ENCODE peak calls at places on chromosomes 7 and 10, in four cellular contexts. R, K, H and W are unnamed samples. For H3K36me3, the result is how much of the 10 kb centered on the place peaks cover.

GRCh38 chr7:41130021-41130420 is 572.9 kb downstream of the INHBA start:
- DNase-seq in K (no peak), R (no peak), H (no peak), W (no peak)

GRCh38 chr7:81449105-81449504 is 320.7 kb downstream of the HGF start:
- DNase-seq in H (no peak), K (no peak), R (no peak), W (no peak)

GRCh38 chr10:93386496-93387369 is 95.4 kb downstream of the MYOF start:
- DNase-seq in K (no peak), R (no peak), H (no peak), W (peak)

GRCh38 chr10:118447478-118447877 is 105.4 kb upstream of the FAM204A start:
- DNase-seq in H (no peak), K (no peak), R (no peak), W (no peak)

GRCh38 chr7:44971991-44972441 is 6.8 kb downstream of the MYO1G start:
- DNase-seq in H (no peak), R (no peak), K (no peak), W (no peak)

GRCh38 chr10:34628174-34628802 is 186.8 kb downstream of the PARD3 start:
- DNase-seq in R (no peak), H (peak), K (peak), W (no peak)

GRCh38 chr10:13104697-13105096 is 4.7 kb downstream of the OPTN start:
- DNase-seq in R (no peak), H (no peak), K (no peak), W (no peak)

GRCh38 chr7:135811513-135811912 is 62.9 kb upstream of the FAM180A start:
- DNase-seq in R (no peak), H (no peak), K (no peak), W (no peak)

GRCh38 chr7:22651534-22652243 is 75.3 kb upstream of the IL6 start:
- DNase-seq in R (no peak), H (no peak), K (no peak), W (no peak)

GRCh38 chr10:6204063-6204340 is 1.3 kb downstream of the PFKFB3 start:
- DNase-seq in H (peak), K (peak), R (no peak), W (peak)

GRCh38 chr7:100444311-100445278 is 8.3 kb upstream of the PPP1R35 start:
- DNase-seq in H (no peak), R (no peak), K (no peak), W (no peak)

GRCh38 chr7:117230276-117231046 is 92.4 kb downstream of the WNT2 start:
- DNase-seq in H (no peak), R (no peak), K (no peak), W (no peak)

GRCh38 chr7:54833021-54833467 is 74.0 kb upstream of the SEC61G start:
- DNase-seq in K (no peak), R (no peak), H (no peak), W (no peak)

GRCh38 chr7:22193361-22194016 is 163.5 kb downstream of the RAPGEF5 start:
- DNase-seq in H (no peak), R (no peak), K (peak), W (no peak)

GRCh38 chr10:118412132-118412531 is 70.0 kb upstream of the FAM204A start:
- DNase-seq in K (no peak), H (no peak), R (no peak), W (no peak)

GRCh38 chr10:59434463-59435326 is 72.3 kb upstream of the FAM13C start:
- DNase-seq in R (no peak), H (no peak), K (no peak), W (no peak)

GRCh38 chr10:106576534-106576933 is 588.0 kb downstream of the SORCS1 start:
- DNase-seq in K (no peak), H (no peak), R (no peak), W (no peak)

GRCh38 chr7:129443612-129444011 is 9.4 kb downstream of the STRIP2 start:
- DNase-seq in R (no peak), K (peak), H (no peak), W (no peak)

GRCh38 chr7:24283900-24284698 is at the start of gene NPY:
- DNase-seq in H (no peak), K (peak), R (no peak), W (no peak)

GRCh38 chr10:114259825-114260224 is 20.8 kb downstream of the VWA2 start:
- DNase-seq in K (no peak), R (no peak), H (no peak), W (no peak)

GRCh38 chr7:31408120-31408729 is 67.7 kb upstream of the NEUROD6 start:
- DNase-seq in K (no peak), H (no peak), R (no peak), W (no peak)

GRCh38 chr7:137160236-137160635 is 183.3 kb downstream of the PTN start:
- DNase-seq in H (no peak), R (no peak), K (no peak), W (no peak)

GRCh38 chr10:3180361-3180760 is 7.8 kb upstream of the PITRM1 start:
- DNase-seq in K (no peak), R (no peak), H (no peak), W (no peak)

GRCh38 chr7:128203710-128204214 is 37.3 kb upstream of the LEP start:
- DNase-seq in R (no peak), K (no peak), H (no peak), W (no peak)

GRCh38 chr10:86399879-86400704 is 33.5 kb upstream of the GRID1 start:
- DNase-seq in H (peak), R (peak), K (peak), W (peak)

GRCh38 chr7:2735744-2736143 is 47.7 kb downstream of the AMZ1 start:
- DNase-seq in K (no peak), H (peak), R (no peak), W (no peak)

GRCh38 chr7:2734084-2734601 is 46.1 kb downstream of the AMZ1 start:
- DNase-seq in R (no peak), H (peak), K (no peak), W (no peak)

GRCh38 chr7:2732959-2733584 is 45.1 kb downstream of the AMZ1 start:
- DNase-seq in K (no peak), H (peak), R (no peak), W (no peak)

GRCh38 chr7:2736411-2736914 is 48.5 kb downstream of the AMZ1 start:
- DNase-seq in K (peak), R (no peak), H (peak), W (no peak)

GRCh38 chr7:2734761-2735571 is 47.0 kb downstream of the AMZ1 start:
- DNase-seq in H (peak), R (no peak), K (no peak), W (no peak)
- H3K36me3 ChIP-seq in H (under half), R (under half), K (under half), W (under half)

DNA sequence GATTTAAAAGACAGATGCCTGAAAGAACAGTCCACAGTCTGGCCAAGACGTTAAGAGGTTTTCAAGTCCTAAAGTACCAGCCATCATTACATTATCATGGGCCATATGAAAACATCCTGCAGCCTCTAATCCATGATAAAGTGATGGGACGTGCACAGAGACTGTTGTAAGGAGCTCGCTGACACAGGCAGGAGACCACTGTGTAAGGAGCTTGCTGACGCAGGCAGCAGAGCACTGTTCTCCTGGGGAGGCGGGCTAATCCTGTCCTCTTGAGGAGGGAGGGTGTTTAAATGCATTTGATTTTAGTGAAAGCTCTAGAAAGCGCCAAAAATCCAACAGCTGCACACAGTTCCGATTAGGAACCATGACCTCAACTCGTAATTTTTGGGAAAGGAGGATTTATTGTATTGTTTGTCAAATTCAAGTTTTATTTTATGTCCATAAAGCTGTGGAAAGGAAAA is 16.9 kb downstream of the SVIL start:
- DNase-seq in H (no peak), K (no peak), R (no peak), W (no peak)
- H3K27ac ChIP-seq in H (peak), K (peak), R (no peak), W (no peak)

DNA sequence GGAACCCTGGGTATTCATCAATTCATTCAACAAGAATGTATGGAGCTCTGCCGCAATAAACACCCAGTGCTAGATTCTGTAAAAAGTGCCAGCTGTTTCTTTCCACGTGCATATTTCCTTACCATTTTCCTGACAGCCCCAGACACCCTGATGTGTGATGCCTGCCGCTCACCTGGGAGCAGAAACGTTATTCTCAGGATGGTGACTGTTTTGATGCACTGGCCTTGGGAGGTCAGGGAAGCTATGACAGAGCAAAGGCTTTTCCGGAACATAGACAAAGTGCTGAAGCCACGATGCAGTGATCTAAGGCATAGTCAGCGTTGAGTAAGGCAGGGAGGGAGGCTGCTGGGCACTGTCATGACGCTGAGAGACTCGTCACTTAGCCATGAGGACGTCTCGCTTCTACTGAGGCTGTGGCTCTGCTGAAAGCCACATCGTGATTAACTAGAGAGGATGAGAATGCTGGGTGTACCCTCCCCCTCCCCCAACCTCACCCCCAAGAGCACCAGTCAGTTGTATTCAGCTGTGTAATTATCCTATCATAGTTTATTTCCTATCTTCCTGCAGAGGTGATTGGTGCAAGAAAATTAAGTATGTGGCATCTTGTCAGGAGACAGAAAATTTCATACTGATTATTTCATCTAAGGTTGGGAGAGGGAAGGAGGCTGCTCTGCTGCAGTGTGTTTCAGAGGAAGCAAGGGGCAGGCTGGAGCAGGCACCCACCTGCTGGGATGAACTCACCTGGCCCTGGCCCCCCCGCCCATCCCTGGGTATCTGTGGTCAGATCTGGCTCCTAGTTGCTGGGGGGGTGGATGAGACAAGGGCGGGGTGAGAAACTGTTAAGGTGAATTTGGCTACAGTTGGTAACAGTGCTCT is 48.8 kb upstream of the SMNDC1 start:
- DNase-seq in R (no peak), H (no peak), K (peak), W (peak)
- H3K4me3 ChIP-seq in R (no peak), H (no peak), K (no peak), W (no peak)

GRCh38 chr7:32871624-32872371 is 19.8 kb downstream of the KBTBD2 start:
- DNase-seq in K (no peak), H (no peak), R (no peak), W (no peak)

GRCh38 chr7:32869716-32870115 is 21.8 kb downstream of the KBTBD2 start:
- DNase-seq in K (no peak), R (no peak), H (no peak), W (no peak)

GRCh38 chr7:32872421-32872820 is 19.1 kb downstream of the KBTBD2 start:
- DNase-seq in R (no peak), K (no peak), H (no peak), W (no peak)

GRCh38 chr7:32868116-32868515 is 23.4 kb downstream of the KBTBD2 start:
- DNase-seq in H (peak), K (no peak), R (no peak), W (no peak)

DNA sequence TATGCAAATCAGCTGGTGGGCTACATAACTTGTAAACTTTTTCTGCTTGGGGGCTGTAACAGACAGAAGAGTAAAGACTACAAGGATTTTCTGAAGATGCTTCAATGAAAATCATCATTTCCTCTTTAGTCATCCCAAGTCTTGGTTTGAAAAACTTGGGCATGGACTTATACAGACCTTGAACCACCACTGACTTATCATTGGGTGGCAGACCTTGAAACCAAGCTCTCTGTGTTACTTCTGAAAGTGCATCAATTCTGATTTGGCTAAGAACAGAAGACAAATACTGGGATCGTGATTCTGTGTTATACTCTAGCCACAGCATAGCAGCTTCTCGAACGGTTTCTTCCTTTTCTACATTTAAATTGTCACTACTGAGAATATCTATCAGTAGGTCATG is 21.3 kb downstream of the KBTBD2 start:
- DNase-seq in H (no peak), R (no peak), K (no peak), W (no peak)
- H3K36me3 ChIP-seq in H (under half), R (under half), K (under half), W (under half)